ENCODE peak calls at places on chromosomes 1 and 21, in four cellular contexts. One of them, this sample, is unnamed.

GRCh38 chr1:209150114-209150513 is 433.4 kb upstream of the CAMK1G start:
- DNase-seq in lower lobe of right lung: no peak
- DNase-seq in lower leg skin: no peak
- DNase-seq in keratinocyte: no peak
- DNase-seq in this sample: no peak

GRCh38 chr1:53448241-53448841 is 10.9 kb upstream of the DMRTB1 start:
- DNase-seq in lower lobe of right lung: no peak
- DNase-seq in keratinocyte: no peak
- DNase-seq in lower leg skin: no peak
- DNase-seq in this sample: no peak

GRCh38 chr1:51548986-51549619 is 30.0 kb upstream of the EPS15 start:
- DNase-seq in lower leg skin: no peak
- DNase-seq in lower lobe of right lung: no peak
- DNase-seq in keratinocyte: no peak
- DNase-seq in this sample: no peak

GRCh38 chr1:22723151-22723550 is 12.5 kb downstream of the EPHB2 start:
- DNase-seq in keratinocyte: no peak
- DNase-seq in lower lobe of right lung: no peak
- DNase-seq in lower leg skin: no peak
- DNase-seq in this sample: no peak

GRCh38 chr1:234226819-234227165 is 146.5 kb upstream of the COA6 start:
- DNase-seq in lower lobe of right lung: no peak
- DNase-seq in lower leg skin: no peak
- DNase-seq in keratinocyte: no peak
- DNase-seq in this sample: no peak

GRCh38 chr1:8294170-8294697 is 23.7 kb upstream of the SLC45A1 start:
- DNase-seq in lower lobe of right lung: no peak
- DNase-seq in keratinocyte: no peak
- DNase-seq in lower leg skin: no peak
- DNase-seq in this sample: no peak

GRCh38 chr1:183932412-183932811 is 105.1 kb downstream of the COLGALT2 start:
- DNase-seq in keratinocyte: no peak
- DNase-seq in lower lobe of right lung: peak
- DNase-seq in lower leg skin: peak
- DNase-seq in this sample: peak

GRCh38 chr21:41720250-41720649 is 46.6 kb downstream of the RIPK4 start:
- DNase-seq in lower lobe of right lung: no peak
- DNase-seq in lower leg skin: no peak
- DNase-seq in keratinocyte: no peak
- DNase-seq in this sample: no peak

GRCh38 chr1:163896001-163896400 is 574.2 kb downstream of the NUF2 start:
- DNase-seq in lower lobe of right lung: no peak
- DNase-seq in keratinocyte: no peak
- DNase-seq in lower leg skin: no peak
- DNase-seq in this sample: no peak

GRCh38 chr1:183293243-183293642 is 107.2 kb downstream of the LAMC2 start:
- DNase-seq in lower leg skin: no peak
- DNase-seq in lower lobe of right lung: no peak
- DNase-seq in keratinocyte: no peak
- DNase-seq in this sample: no peak

GRCh38 chr1:171251741-171252300 is 3.5 kb downstream of the FMO1 start:
- DNase-seq in keratinocyte: no peak
- DNase-seq in lower lobe of right lung: no peak
- DNase-seq in lower leg skin: no peak
- DNase-seq in this sample: no peak

GRCh38 chr21:17732306-17732705 is 86.8 kb downstream of the C21orf91 start:
- DNase-seq in keratinocyte: no peak
- DNase-seq in lower lobe of right lung: no peak
- DNase-seq in lower leg skin: no peak
- DNase-seq in this sample: no peak

GRCh38 chr1:158021721-158022120 is 28.3 kb downstream of the KIRREL1 start:
- DNase-seq in keratinocyte: no peak
- DNase-seq in lower lobe of right lung: no peak
- DNase-seq in lower leg skin: no peak
- DNase-seq in this sample: no peak

GRCh38 chr1:7845761-7846160 is 7.1 kb downstream of the UTS2 start:
- DNase-seq in keratinocyte: no peak
- DNase-seq in lower leg skin: no peak
- DNase-seq in lower lobe of right lung: no peak
- DNase-seq in this sample: no peak

GRCh38 chr21:44433791-44434567 is 21.3 kb upstream of the LRRC3 start:
- DNase-seq in lower lobe of right lung: no peak
- DNase-seq in lower leg skin: no peak
- DNase-seq in keratinocyte: no peak
- DNase-seq in this sample: no peak

GRCh38 chr1:1253314-1253713 is 6.8 kb upstream of the C1QTNF12 start:
- DNase-seq in lower lobe of right lung: no peak
- DNase-seq in keratinocyte: no peak
- DNase-seq in lower leg skin: no peak
- DNase-seq in this sample: no peak

GRCh38 chr1:45037456-45037855 is 25.4 kb downstream of the UROD start:
- DNase-seq in keratinocyte: no peak
- DNase-seq in lower leg skin: no peak
- DNase-seq in lower lobe of right lung: no peak
- DNase-seq in this sample: no peak

GRCh38 chr21:44508426-44508710 is 31.6 kb downstream of the KRTAP10-1 start:
- DNase-seq in lower leg skin: no peak
- DNase-seq in keratinocyte: no peak
- DNase-seq in lower lobe of right lung: no peak
- DNase-seq in this sample: no peak